ENCODE peak calls at places on chromosomes 5 and 9, in six cellular contexts. X, Q, G, J, M and K are unnamed samples.

GRCh38 chr5:175878021-175878420 is 6.6 kb downstream of the CPLX2 start:
- DNase-seq in M (no peak), J (no peak), Q (no peak), G (peak), X (no peak), K (no peak)

GRCh38 chr5:150121448-150122157 is 34.0 kb downstream of the PDGFRB start:
- DNase-seq in J (no peak), G (peak), M (no peak), X (peak), Q (no peak), K (no peak)

GRCh38 chr5:157166494-157167218 is 592 bp upstream of the GARIN3 start:
- DNase-seq in X (no peak), G (no peak), Q (no peak), J (no peak), M (no peak), K (no peak)

GRCh38 chr9:72575673-72576072 is 54.3 kb downstream of the TMC1 start:
- DNase-seq in X (no peak), M (no peak), J (no peak), G (no peak), Q (no peak), K (no peak)

GRCh38 chr5:38455797-38456330 is 100.6 kb downstream of the LIFR start:
- DNase-seq in G (no peak), M (no peak), X (no peak), Q (no peak), J (no peak), K (no peak)

GRCh38 chr5:90504743-90505142 is 24.6 kb downstream of the LYSMD3 start:
- DNase-seq in G (no peak), J (no peak), M (no peak), Q (no peak), X (no peak), K (no peak)

GRCh38 chr5:132013006-132013689 is 1.7 kb upstream of the ACSL6 start:
- DNase-seq in G (peak), Q (no peak), M (no peak), X (peak), J (no peak), K (no peak)

GRCh38 chr9:126652140-126652558 is 38.4 kb downstream of the LMX1B start:
- DNase-seq in G (no peak), M (no peak), Q (no peak), X (no peak), J (no peak), K (peak)